ENCODE peak calls at places on chromosomes 12 and 14, in ten cellular contexts. One of them, this sample, is unnamed.
A peak's percentile ranks its signal among the peaks of the same experiment; 100 is the strongest.

GRCh38 chr14:61486930-61487495 is 165.6 kb downstream of the PRKCH start:
- DNase-seq in stimulated activated naive CD8-positive, alpha-beta T cell treated with anti-CD3 and anti-CD28 coated beads, Interleukin-15, Interleukin-2, amounts not matched to agents 100 U/mL and 50 U/mL, for 24 hours: no peak
- DNase-seq in H4: no peak
- DNase-seq in AML-193: no peak
- DNase-seq in stimulated activated CD4-positive, alpha-beta T cell treated with anti-CD3 and anti-CD28 coated beads, Interleukin-2, amount 100 ng/mL, for 48 hours: no peak
- DNase-seq in activated CD8-positive, alpha-beta T cell treated with anti-CD3 and anti-CD28 coated beads for 36 hours: no peak
- DNase-seq in testis: no peak
- DNase-seq in EH: no peak
- DNase-seq in Calu3: no peak
- DNase-seq in T-cell: no peak
- DNase-seq in this sample: no peak

GRCh38 chr12:28974166-28974565 is 174.9 kb upstream of the FAR2 start:
- DNase-seq in stimulated activated naive CD8-positive, alpha-beta T cell treated with anti-CD3 and anti-CD28 coated beads, Interleukin-15, Interleukin-2, amounts not matched to agents 100 U/mL and 50 U/mL, for 24 hours: no peak
- DNase-seq in H4: no peak
- DNase-seq in AML-193: no peak
- DNase-seq in stimulated activated CD4-positive, alpha-beta T cell treated with anti-CD3 and anti-CD28 coated beads, Interleukin-2, amount 100 ng/mL, for 48 hours: no peak
- DNase-seq in activated CD8-positive, alpha-beta T cell treated with anti-CD3 and anti-CD28 coated beads for 36 hours: no peak
- DNase-seq in testis: no peak
- DNase-seq in EH: peak; percentile 70
- DNase-seq in Calu3: no peak
- DNase-seq in T-cell: no peak
- DNase-seq in this sample: peak; percentile 29

GRCh38 chr12:48613321-48613720 is 43.5 kb upstream of the LALBA start:
- DNase-seq in stimulated activated naive CD8-positive, alpha-beta T cell treated with anti-CD3 and anti-CD28 coated beads, Interleukin-15, Interleukin-2, amounts not matched to agents 100 U/mL and 50 U/mL, for 24 hours: no peak
- DNase-seq in H4: no peak
- DNase-seq in AML-193: no peak
- DNase-seq in stimulated activated CD4-positive, alpha-beta T cell treated with anti-CD3 and anti-CD28 coated beads, Interleukin-2, amount 100 ng/mL, for 48 hours: no peak
- DNase-seq in activated CD8-positive, alpha-beta T cell treated with anti-CD3 and anti-CD28 coated beads for 36 hours: no peak
- DNase-seq in testis: no peak
- DNase-seq in EH: no peak
- DNase-seq in Calu3: no peak
- DNase-seq in T-cell: no peak
- DNase-seq in this sample: no peak

GRCh38 chr12:68624933-68625332 is 14.2 kb downstream of the RAP1B start:
- DNase-seq in stimulated activated naive CD8-positive, alpha-beta T cell treated with anti-CD3 and anti-CD28 coated beads, Interleukin-15, Interleukin-2, amounts not matched to agents 100 U/mL and 50 U/mL, for 24 hours: no peak
- DNase-seq in H4: no peak
- DNase-seq in AML-193: no peak
- DNase-seq in stimulated activated CD4-positive, alpha-beta T cell treated with anti-CD3 and anti-CD28 coated beads, Interleukin-2, amount 100 ng/mL, for 48 hours: no peak
- DNase-seq in activated CD8-positive, alpha-beta T cell treated with anti-CD3 and anti-CD28 coated beads for 36 hours: no peak
- DNase-seq in testis: no peak
- DNase-seq in EH: no peak
- DNase-seq in Calu3: no peak
- DNase-seq in T-cell: no peak
- DNase-seq in this sample: no peak

GRCh38 chr14:92582706-92583452 is 69.3 kb downstream of the RIN3 start:
- DNase-seq in stimulated activated naive CD8-positive, alpha-beta T cell treated with anti-CD3 and anti-CD28 coated beads, Interleukin-15, Interleukin-2, amounts not matched to agents 100 U/mL and 50 U/mL, for 24 hours: peak; percentile 65
- DNase-seq in H4: no peak
- DNase-seq in AML-193: no peak
- DNase-seq in stimulated activated CD4-positive, alpha-beta T cell treated with anti-CD3 and anti-CD28 coated beads, Interleukin-2, amount 100 ng/mL, for 48 hours: no peak
- DNase-seq in activated CD8-positive, alpha-beta T cell treated with anti-CD3 and anti-CD28 coated beads for 36 hours: peak; percentile 82
- DNase-seq in testis: no peak
- DNase-seq in EH: no peak
- DNase-seq in Calu3: no peak
- DNase-seq in T-cell: no peak
- DNase-seq in this sample: no peak

GRCh38 chr12:1842183-1842904 is 22.0 kb downstream of the LRTM2 start:
- DNase-seq in stimulated activated naive CD8-positive, alpha-beta T cell treated with anti-CD3 and anti-CD28 coated beads, Interleukin-15, Interleukin-2, amounts not matched to agents 100 U/mL and 50 U/mL, for 24 hours: no peak
- DNase-seq in H4: no peak
- DNase-seq in AML-193: peak; percentile 36
- DNase-seq in stimulated activated CD4-positive, alpha-beta T cell treated with anti-CD3 and anti-CD28 coated beads, Interleukin-2, amount 100 ng/mL, for 48 hours: no peak
- DNase-seq in activated CD8-positive, alpha-beta T cell treated with anti-CD3 and anti-CD28 coated beads for 36 hours: peak; percentile 13
- DNase-seq in testis: no peak
- DNase-seq in EH: no peak
- DNase-seq in Calu3: no peak
- DNase-seq in T-cell: no peak
- DNase-seq in this sample: no peak

GRCh38 chr14:96764012-96764411 is 33.2 kb upstream of the VRK1 start:
- DNase-seq in stimulated activated naive CD8-positive, alpha-beta T cell treated with anti-CD3 and anti-CD28 coated beads, Interleukin-15, Interleukin-2, amounts not matched to agents 100 U/mL and 50 U/mL, for 24 hours: no peak
- DNase-seq in H4: no peak
- DNase-seq in AML-193: no peak
- DNase-seq in stimulated activated CD4-positive, alpha-beta T cell treated with anti-CD3 and anti-CD28 coated beads, Interleukin-2, amount 100 ng/mL, for 48 hours: no peak
- DNase-seq in activated CD8-positive, alpha-beta T cell treated with anti-CD3 and anti-CD28 coated beads for 36 hours: no peak
- DNase-seq in testis: no peak
- DNase-seq in EH: no peak
- DNase-seq in Calu3: no peak
- DNase-seq in T-cell: no peak
- DNase-seq in this sample: no peak

GRCh38 chr14:59897757-59898383 is 22.1 kb upstream of the LRRC9 start:
- DNase-seq in stimulated activated naive CD8-positive, alpha-beta T cell treated with anti-CD3 and anti-CD28 coated beads, Interleukin-15, Interleukin-2, amounts not matched to agents 100 U/mL and 50 U/mL, for 24 hours: no peak
- DNase-seq in H4: peak; percentile 38
- DNase-seq in AML-193: peak; percentile 36
- DNase-seq in stimulated activated CD4-positive, alpha-beta T cell treated with anti-CD3 and anti-CD28 coated beads, Interleukin-2, amount 100 ng/mL, for 48 hours: no peak
- DNase-seq in activated CD8-positive, alpha-beta T cell treated with anti-CD3 and anti-CD28 coated beads for 36 hours: peak; percentile 26
- DNase-seq in testis: peak; percentile 61
- DNase-seq in EH: peak; percentile 7
- DNase-seq in Calu3: peak; percentile 42
- DNase-seq in T-cell: no peak
- DNase-seq in this sample: no peak

GRCh38 chr14:72883963-72884362 is 9.9 kb downstream of the DPF3 start:
- DNase-seq in stimulated activated naive CD8-positive, alpha-beta T cell treated with anti-CD3 and anti-CD28 coated beads, Interleukin-15, Interleukin-2, amounts not matched to agents 100 U/mL and 50 U/mL, for 24 hours: peak; percentile 20
- DNase-seq in H4: no peak
- DNase-seq in AML-193: peak; percentile 70
- DNase-seq in stimulated activated CD4-positive, alpha-beta T cell treated with anti-CD3 and anti-CD28 coated beads, Interleukin-2, amount 100 ng/mL, for 48 hours: no peak
- DNase-seq in activated CD8-positive, alpha-beta T cell treated with anti-CD3 and anti-CD28 coated beads for 36 hours: peak; percentile 68
- DNase-seq in testis: peak; percentile 64
- DNase-seq in EH: no peak
- DNase-seq in Calu3: no peak
- DNase-seq in T-cell: no peak
- DNase-seq in this sample: no peak

GRCh38 chr12:124292385-124292784 is 2.5 kb upstream of the RFLNA start:
- DNase-seq in stimulated activated naive CD8-positive, alpha-beta T cell treated with anti-CD3 and anti-CD28 coated beads, Interleukin-15, Interleukin-2, amounts not matched to agents 100 U/mL and 50 U/mL, for 24 hours: no peak
- DNase-seq in H4: no peak
- DNase-seq in AML-193: no peak
- DNase-seq in stimulated activated CD4-positive, alpha-beta T cell treated with anti-CD3 and anti-CD28 coated beads, Interleukin-2, amount 100 ng/mL, for 48 hours: no peak
- DNase-seq in activated CD8-positive, alpha-beta T cell treated with anti-CD3 and anti-CD28 coated beads for 36 hours: no peak
- DNase-seq in testis: no peak
- DNase-seq in EH: no peak
- DNase-seq in Calu3: no peak
- DNase-seq in T-cell: no peak
- DNase-seq in this sample: no peak

GRCh38 chr12:52584156-52584682 is 10.6 kb upstream of the KRT74 start:
- DNase-seq in stimulated activated naive CD8-positive, alpha-beta T cell treated with anti-CD3 and anti-CD28 coated beads, Interleukin-15, Interleukin-2, amounts not matched to agents 100 U/mL and 50 U/mL, for 24 hours: no peak
- DNase-seq in H4: no peak
- DNase-seq in AML-193: no peak
- DNase-seq in stimulated activated CD4-positive, alpha-beta T cell treated with anti-CD3 and anti-CD28 coated beads, Interleukin-2, amount 100 ng/mL, for 48 hours: no peak
- DNase-seq in activated CD8-positive, alpha-beta T cell treated with anti-CD3 and anti-CD28 coated beads for 36 hours: no peak
- DNase-seq in testis: no peak
- DNase-seq in EH: no peak
- DNase-seq in Calu3: no peak
- DNase-seq in T-cell: no peak
- DNase-seq in this sample: no peak

GRCh38 chr12:40586823-40587222 is 105.4 kb upstream of the CNTN1 start:
- DNase-seq in stimulated activated naive CD8-positive, alpha-beta T cell treated with anti-CD3 and anti-CD28 coated beads, Interleukin-15, Interleukin-2, amounts not matched to agents 100 U/mL and 50 U/mL, for 24 hours: no peak
- DNase-seq in H4: no peak
- DNase-seq in AML-193: no peak
- DNase-seq in stimulated activated CD4-positive, alpha-beta T cell treated with anti-CD3 and anti-CD28 coated beads, Interleukin-2, amount 100 ng/mL, for 48 hours: no peak
- DNase-seq in activated CD8-positive, alpha-beta T cell treated with anti-CD3 and anti-CD28 coated beads for 36 hours: no peak
- DNase-seq in testis: no peak
- DNase-seq in EH: no peak
- DNase-seq in Calu3: no peak
- DNase-seq in T-cell: no peak
- DNase-seq in this sample: no peak

GRCh38 chr12:19643635-19644034 is 204.3 kb downstream of the AEBP2 start:
- DNase-seq in stimulated activated naive CD8-positive, alpha-beta T cell treated with anti-CD3 and anti-CD28 coated beads, Interleukin-15, Interleukin-2, amounts not matched to agents 100 U/mL and 50 U/mL, for 24 hours: no peak
- DNase-seq in H4: peak; percentile 39
- DNase-seq in AML-193: no peak
- DNase-seq in stimulated activated CD4-positive, alpha-beta T cell treated with anti-CD3 and anti-CD28 coated beads, Interleukin-2, amount 100 ng/mL, for 48 hours: no peak
- DNase-seq in activated CD8-positive, alpha-beta T cell treated with anti-CD3 and anti-CD28 coated beads for 36 hours: no peak
- DNase-seq in testis: peak; percentile 32
- DNase-seq in EH: peak; percentile 72
- DNase-seq in Calu3: peak; percentile 22
- DNase-seq in T-cell: no peak
- DNase-seq in this sample: peak; percentile 78

GRCh38 chr12:113325938-113326337 is 9.0 kb downstream of the SLC8B1 start:
- DNase-seq in stimulated activated naive CD8-positive, alpha-beta T cell treated with anti-CD3 and anti-CD28 coated beads, Interleukin-15, Interleukin-2, amounts not matched to agents 100 U/mL and 50 U/mL, for 24 hours: no peak
- DNase-seq in H4: no peak
- DNase-seq in AML-193: no peak
- DNase-seq in stimulated activated CD4-positive, alpha-beta T cell treated with anti-CD3 and anti-CD28 coated beads, Interleukin-2, amount 100 ng/mL, for 48 hours: no peak
- DNase-seq in activated CD8-positive, alpha-beta T cell treated with anti-CD3 and anti-CD28 coated beads for 36 hours: no peak
- DNase-seq in testis: no peak
- DNase-seq in EH: peak; percentile 81
- DNase-seq in Calu3: no peak
- DNase-seq in T-cell: no peak
- DNase-seq in this sample: peak; percentile 61

GRCh38 chr14:70811578-70811977 is 2.3 kb upstream of the MAP3K9 start:
- DNase-seq in stimulated activated naive CD8-positive, alpha-beta T cell treated with anti-CD3 and anti-CD28 coated beads, Interleukin-15, Interleukin-2, amounts not matched to agents 100 U/mL and 50 U/mL, for 24 hours: no peak
- DNase-seq in H4: no peak
- DNase-seq in AML-193: no peak
- DNase-seq in stimulated activated CD4-positive, alpha-beta T cell treated with anti-CD3 and anti-CD28 coated beads, Interleukin-2, amount 100 ng/mL, for 48 hours: no peak
- DNase-seq in activated CD8-positive, alpha-beta T cell treated with anti-CD3 and anti-CD28 coated beads for 36 hours: no peak
- DNase-seq in testis: no peak
- DNase-seq in EH: no peak
- DNase-seq in Calu3: no peak
- DNase-seq in T-cell: no peak
- DNase-seq in this sample: no peak

GRCh38 chr12:2826721-2827515 is 7.9 kb downstream of the NRIP2 start:
- DNase-seq in stimulated activated naive CD8-positive, alpha-beta T cell treated with anti-CD3 and anti-CD28 coated beads, Interleukin-15, Interleukin-2, amounts not matched to agents 100 U/mL and 50 U/mL, for 24 hours: no peak
- DNase-seq in H4: no peak
- DNase-seq in AML-193: no peak
- DNase-seq in stimulated activated CD4-positive, alpha-beta T cell treated with anti-CD3 and anti-CD28 coated beads, Interleukin-2, amount 100 ng/mL, for 48 hours: no peak
- DNase-seq in activated CD8-positive, alpha-beta T cell treated with anti-CD3 and anti-CD28 coated beads for 36 hours: no peak
- DNase-seq in testis: no peak
- DNase-seq in EH: no peak
- DNase-seq in Calu3: no peak
- DNase-seq in T-cell: no peak
- DNase-seq in this sample: no peak

GRCh38 chr12:89414322-89414721 is 62.0 kb upstream of the DUSP6 start:
- DNase-seq in stimulated activated naive CD8-positive, alpha-beta T cell treated with anti-CD3 and anti-CD28 coated beads, Interleukin-15, Interleukin-2, amounts not matched to agents 100 U/mL and 50 U/mL, for 24 hours: no peak
- DNase-seq in H4: no peak
- DNase-seq in AML-193: no peak
- DNase-seq in stimulated activated CD4-positive, alpha-beta T cell treated with anti-CD3 and anti-CD28 coated beads, Interleukin-2, amount 100 ng/mL, for 48 hours: no peak
- DNase-seq in activated CD8-positive, alpha-beta T cell treated with anti-CD3 and anti-CD28 coated beads for 36 hours: no peak
- DNase-seq in testis: no peak
- DNase-seq in EH: no peak
- DNase-seq in Calu3: no peak
- DNase-seq in T-cell: no peak
- DNase-seq in this sample: no peak

GRCh38 chr14:100540141-100540925 is 46.9 kb downstream of the BEGAIN start:
- DNase-seq in stimulated activated naive CD8-positive, alpha-beta T cell treated with anti-CD3 and anti-CD28 coated beads, Interleukin-15, Interleukin-2, amounts not matched to agents 100 U/mL and 50 U/mL, for 24 hours: no peak
- DNase-seq in H4: no peak
- DNase-seq in AML-193: no peak
- DNase-seq in stimulated activated CD4-positive, alpha-beta T cell treated with anti-CD3 and anti-CD28 coated beads, Interleukin-2, amount 100 ng/mL, for 48 hours: no peak
- DNase-seq in activated CD8-positive, alpha-beta T cell treated with anti-CD3 and anti-CD28 coated beads for 36 hours: no peak
- DNase-seq in testis: peak; percentile 70
- DNase-seq in EH: no peak
- DNase-seq in Calu3: peak; percentile 20
- DNase-seq in T-cell: no peak
- DNase-seq in this sample: no peak

GRCh38 chr14:102591372-102591943 is 991 bp upstream of the RCOR1 start:
- DNase-seq in stimulated activated naive CD8-positive, alpha-beta T cell treated with anti-CD3 and anti-CD28 coated beads, Interleukin-15, Interleukin-2, amounts not matched to agents 100 U/mL and 50 U/mL, for 24 hours: peak; percentile 47
- DNase-seq in H4: no peak
- DNase-seq in AML-193: no peak
- DNase-seq in stimulated activated CD4-positive, alpha-beta T cell treated with anti-CD3 and anti-CD28 coated beads, Interleukin-2, amount 100 ng/mL, for 48 hours: peak; percentile 8
- DNase-seq in activated CD8-positive, alpha-beta T cell treated with anti-CD3 and anti-CD28 coated beads for 36 hours: peak; percentile 56
- DNase-seq in testis: peak; percentile 74
- DNase-seq in EH: peak; percentile 40
- DNase-seq in Calu3: peak; percentile 25
- DNase-seq in T-cell: peak; percentile 10
- DNase-seq in this sample: peak; percentile 59

GRCh38 chr14:36935976-36936678 is 236.3 kb downstream of the SLC25A21 start:
- DNase-seq in stimulated activated naive CD8-positive, alpha-beta T cell treated with anti-CD3 and anti-CD28 coated beads, Interleukin-15, Interleukin-2, amounts not matched to agents 100 U/mL and 50 U/mL, for 24 hours: no peak
- DNase-seq in H4: no peak
- DNase-seq in AML-193: no peak
- DNase-seq in stimulated activated CD4-positive, alpha-beta T cell treated with anti-CD3 and anti-CD28 coated beads, Interleukin-2, amount 100 ng/mL, for 48 hours: no peak
- DNase-seq in activated CD8-positive, alpha-beta T cell treated with anti-CD3 and anti-CD28 coated beads for 36 hours: no peak
- DNase-seq in testis: no peak
- DNase-seq in EH: peak; percentile 71
- DNase-seq in Calu3: no peak
- DNase-seq in T-cell: no peak
- DNase-seq in this sample: peak; percentile 74

GRCh38 chr12:66571361-66571760 is 107.5 kb downstream of the GRIP1 start:
- DNase-seq in stimulated activated naive CD8-positive, alpha-beta T cell treated with anti-CD3 and anti-CD28 coated beads, Interleukin-15, Interleukin-2, amounts not matched to agents 100 U/mL and 50 U/mL, for 24 hours: no peak
- DNase-seq in H4: no peak
- DNase-seq in AML-193: no peak
- DNase-seq in stimulated activated CD4-positive, alpha-beta T cell treated with anti-CD3 and anti-CD28 coated beads, Interleukin-2, amount 100 ng/mL, for 48 hours: no peak
- DNase-seq in activated CD8-positive, alpha-beta T cell treated with anti-CD3 and anti-CD28 coated beads for 36 hours: no peak
- DNase-seq in testis: no peak
- DNase-seq in EH: no peak
- DNase-seq in Calu3: no peak
- DNase-seq in T-cell: no peak
- DNase-seq in this sample: no peak

GRCh38 chr12:53219116-53219955 is 12.3 kb upstream of the ITGB7 start:
- DNase-seq in stimulated activated naive CD8-positive, alpha-beta T cell treated with anti-CD3 and anti-CD28 coated beads, Interleukin-15, Interleukin-2, amounts not matched to agents 100 U/mL and 50 U/mL, for 24 hours: peak; percentile 79
- DNase-seq in H4: peak; percentile 49
- DNase-seq in AML-193: no peak
- DNase-seq in stimulated activated CD4-positive, alpha-beta T cell treated with anti-CD3 and anti-CD28 coated beads, Interleukin-2, amount 100 ng/mL, for 48 hours: peak; percentile 61
- DNase-seq in activated CD8-positive, alpha-beta T cell treated with anti-CD3 and anti-CD28 coated beads for 36 hours: peak; percentile 83
- DNase-seq in testis: no peak
- DNase-seq in EH: peak; percentile 66
- DNase-seq in Calu3: no peak
- DNase-seq in T-cell: no peak
- DNase-seq in this sample: peak; percentile 65

This sample was measured in adipocyte.